ENCODE peak calls at places on chromosomes 1 and 21, in six cellular contexts. I, W, O, J, S and B are unnamed samples. For H3K9me3 and H3K4me1, the result is how much of the 10 kb centered on the place peaks cover.

GRCh38 chr1:162060314-162060713 is 9.2 kb upstream of the NOS1AP start:
- DNase-seq in I (no peak), W (no peak), O (no peak), J (no peak), S (no peak), B (no peak)

GRCh38 chr1:65177457-65177856 is 29.5 kb downstream of the AK4 start:
- DNase-seq in I (no peak), W (no peak), O (no peak), J (no peak), S (peak), B (no peak)

GRCh38 chr1:200445213-200445612 is 35.4 kb upstream of the ZNF281 start:
- DNase-seq in I (no peak), W (no peak), O (no peak), J (no peak), S (no peak), B (no peak)

GRCh38 chr1:110007045-110007444 is 22.5 kb downstream of the AHCYL1 start:
- DNase-seq in I (no peak), W (no peak), O (no peak), J (no peak), S (no peak), B (no peak)

GRCh38 chr1:201149400-201149799 is 4.9 kb downstream of the TMEM9 start:
- DNase-seq in I (peak), W (peak), O (no peak), J (no peak), S (no peak), B (peak)

GRCh38 chr1:32454726-32455125 is 10.1 kb upstream of the ZBTB8B start:
- DNase-seq in I (peak), W (no peak), O (no peak), J (peak), S (no peak), B (no peak)

GRCh38 chr1:224929335-224930237 is at the start of gene DNAH14:
- DNase-seq in I (peak), W (peak), O (peak), J (peak), S (peak), B (peak)

GRCh38 chr1:173258484-173259264 is 51.5 kb upstream of the TNFSF4 start:
- DNase-seq in I (no peak), W (no peak), O (no peak), J (no peak), S (no peak), B (no peak)

GRCh38 chr1:215523128-215523861 is 43.8 kb upstream of the KCTD3 start:
- DNase-seq in I (no peak), W (no peak), O (no peak), J (no peak), S (no peak), B (no peak)

GRCh38 chr1:21255284-21255942 is 34.9 kb downstream of the ECE1 start:
- DNase-seq in I (peak), W (peak), O (peak), J (peak), S (peak), B (peak)

GRCh38 chr1:222071313-222071886 is 329.5 kb upstream of the DUSP10 start:
- DNase-seq in I (peak), W (no peak), O (no peak), J (no peak), S (no peak), B (no peak)

GRCh38 chr1:94544706-94545490 is 3.3 kb upstream of the F3 start:
- DNase-seq in I (no peak), W (no peak), O (no peak), J (no peak), S (no peak), B (no peak)

GRCh38 chr21:29647353-29647781 is 292.4 kb downstream of the GRIK1 start:
- DNase-seq in I (no peak), W (no peak), O (no peak), J (no peak), S (no peak), B (no peak)

GRCh38 chr1:217134857-217135568 is 411.8 kb upstream of the ESRRG start:
- DNase-seq in I (peak), W (peak), O (no peak), J (no peak), S (no peak), B (no peak)

GRCh38 chr1:36085686-36086526 is 2.0 kb downstream of the TEKT2 start:
- DNase-seq in I (no peak), W (no peak), O (no peak), J (no peak), S (no peak), B (no peak)

GRCh38 chr1:230067871-230068814 is 1.1 kb downstream of the GALNT2 start:
- DNase-seq in I (peak), W (peak), O (peak), J (peak), S (peak), B (peak)

GRCh38 chr1:231020139-231020601 is 19.9 kb downstream of the FAM89A start:
- DNase-seq in I (no peak), W (peak), O (no peak), J (no peak), S (no peak), B (no peak)

GRCh38 chr1:168341576-168341975 is 60.9 kb downstream of the TBX19 start:
- DNase-seq in I (no peak), W (peak), O (no peak), J (no peak), S (no peak), B (no peak)

GRCh38 chr1:218266356-218266755 is 18.7 kb upstream of the RRP15 start:
- DNase-seq in I (no peak), W (no peak), O (no peak), J (no peak), S (no peak), B (no peak)

GRCh38 chr21:41761211-41762181 is 5.4 kb downstream of the RIPK4 start:
- DNase-seq in I (peak), W (no peak), O (no peak), J (peak), S (no peak), B (no peak)

GRCh38 chr1:54475357-54476230 is 69.4 kb upstream of the SSBP3 start:
- DNase-seq in I (peak), W (no peak), O (no peak), J (no peak), S (no peak), B (no peak)

GRCh38 chr21:21163904-21164303 is 165.7 kb downstream of the NCAM2 start:
- DNase-seq in I (peak), W (peak), O (peak), J (no peak), S (peak), B (no peak)

GRCh38 chr21:31991356-31992331 is 118.8 kb downstream of the HUNK start:
- DNase-seq in I (peak), W (no peak), O (no peak), J (no peak), S (no peak), B (no peak)

GRCh38 chr21:41564871-41565281 is 56.9 kb upstream of the TMPRSS2 start:
- DNase-seq in I (no peak), W (peak), O (peak), J (no peak), S (no peak), B (no peak)

GRCh38 chr1:180571060-180571831 is 12.5 kb downstream of the OVAAL start:
- DNase-seq in I (no peak), W (no peak), O (no peak), J (no peak), S (no peak), B (no peak)

GRCh38 chr1:234601217-234602017 is 8.6 kb downstream of the IRF2BP2 start:
- DNase-seq in I (no peak), W (no peak), O (peak), J (no peak), S (no peak), B (no peak)

GRCh38 chr1:116112388-116113140 is 1.4 kb downstream of the MAB21L3 start:
- DNase-seq in I (no peak), W (no peak), O (no peak), J (no peak), S (no peak), B (no peak)

GRCh38 chr1:183267646-183268431 is 81.8 kb downstream of the LAMC2 start:
- DNase-seq in I (no peak), W (no peak), O (no peak), J (no peak), S (peak), B (no peak)

GRCh38 chr21:14080764-14081096 is 130.0 kb downstream of the LIPI start:
- DNase-seq in I (no peak), W (no peak), O (no peak), J (no peak), S (no peak), B (no peak)

GRCh38 chr1:206738370-206739366 is 31.9 kb upstream of the IL19 start:
- DNase-seq in I (peak), W (peak), O (no peak), J (no peak), S (no peak), B (no peak)

GRCh38 chr1:113178522-113178921 is 105.5 kb downstream of the LRIG2 start:
- DNase-seq in I (no peak), W (no peak), O (no peak), J (no peak), S (no peak), B (no peak)

GRCh38 chr1:28803662-28804061 is 8.3 kb upstream of the OPRD1 start:
- DNase-seq in I (no peak), W (no peak), O (no peak), J (no peak), S (no peak), B (no peak)

GRCh38 chr1:53575141-53575947 is 116.1 kb downstream of the DMRTB1 start:
- DNase-seq in I (peak), W (no peak), O (no peak), J (no peak), S (no peak), B (no peak)

GRCh38 chr1:15633756-15634420 is 16.6 kb downstream of the DDI2 start:
- DNase-seq in I (no peak), W (no peak), O (no peak), J (no peak), S (no peak), B (no peak)

GRCh38 chr21:18553786-18554185 is 150.2 kb upstream of the TMPRSS15 start:
- DNase-seq in I (no peak), W (no peak), O (no peak), J (no peak), S (no peak), B (no peak)

GRCh38 chr1:117060441-117061317 is 553 bp downstream of the TTF2 start:
- DNase-seq in I (no peak), W (peak), O (peak), J (no peak), S (no peak), B (peak)

GRCh38 chr1:157517026-157517425 is 35.3 kb downstream of the FCRL5 start:
- DNase-seq in I (no peak), W (no peak), O (peak), J (no peak), S (no peak), B (no peak)

GRCh38 chr1:167695756-167696561 is 25.8 kb upstream of the MPZL1 start:
- DNase-seq in I (no peak), W (no peak), O (no peak), J (no peak), S (no peak), B (no peak)

GRCh38 chr1:36084502-36085115 is 715 bp downstream of the TEKT2 start:
- DNase-seq in I (peak), W (no peak), O (peak), J (no peak), S (no peak), B (no peak)

DNA sequence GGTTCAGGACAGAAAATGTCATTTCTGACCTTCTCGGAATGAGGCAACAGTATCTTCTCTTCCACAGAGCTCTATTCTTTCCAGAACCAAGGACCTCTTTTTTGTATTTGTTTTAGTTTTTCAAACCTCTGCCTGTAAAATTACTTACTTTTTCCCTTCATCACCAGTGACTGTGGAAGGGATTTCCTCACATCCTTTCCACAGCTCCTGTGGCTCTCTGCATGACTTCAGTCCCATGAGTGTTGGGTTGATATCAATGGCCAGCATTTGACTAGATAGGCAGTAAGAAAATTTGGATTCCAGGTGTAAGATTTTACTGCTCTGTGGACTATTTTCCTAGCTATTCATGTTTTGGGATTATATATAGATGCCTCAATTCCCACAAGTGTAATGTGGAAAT is 171.6 kb upstream of the PTBP2 start:
- DNase-seq in I (no peak), W (no peak), O (no peak), J (no peak), S (no peak), B (no peak)
- H3K9me3 ChIP-seq in I (under half), W (under half), O (under half), J (under half), S (under half), B (under half)

DNA sequence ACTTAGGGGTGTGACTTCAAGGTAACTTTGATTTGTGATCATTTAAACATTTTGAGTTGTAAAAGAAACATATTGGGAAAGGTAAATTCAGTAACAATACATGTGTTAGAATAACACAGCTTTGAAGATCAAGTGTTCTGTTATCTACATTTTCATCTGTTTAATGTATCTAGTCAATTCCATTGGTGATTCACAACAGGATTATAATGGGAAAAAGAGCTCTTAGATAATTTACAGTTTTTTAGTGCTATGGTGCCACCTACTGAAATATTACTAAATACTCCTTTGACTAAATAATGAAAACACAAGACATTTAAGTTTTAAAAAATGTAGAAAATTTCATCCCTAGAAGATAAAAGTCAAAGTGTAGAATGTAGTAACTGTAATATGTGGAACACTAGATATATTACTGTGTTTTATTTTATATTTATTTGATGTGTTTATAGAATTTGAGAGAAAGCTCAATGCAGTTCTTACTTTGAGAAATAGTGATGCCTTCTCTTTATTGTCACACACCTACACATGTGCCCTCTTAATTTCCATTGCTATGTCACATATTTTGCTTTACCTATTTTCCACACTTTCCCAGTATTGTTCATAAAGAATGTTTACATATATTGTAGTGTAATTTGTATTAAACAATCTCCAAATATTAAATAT is 47.4 kb downstream of the PTPRC start:
- DNase-seq in I (no peak), W (peak), O (no peak), J (no peak), S (no peak), B (no peak)
- TF ChIP-seq CTCF in I (peak), W (peak), O (peak), J (peak), S (peak), B (no peak)

GRCh38 chr1:178021955-178022354 is 52.1 kb upstream of the SEC16B start:
- DNase-seq in I (no peak), W (no peak), O (no peak), J (no peak), S (no peak), B (no peak)
- H3K4me1 ChIP-seq in I (under half), W (under half), O (under half), J (under half), S (under half), B (under half)

GRCh38 chr1:4380564-4381168 is 273.7 kb upstream of the AJAP1 start:
- DNase-seq in I (no peak), W (no peak), O (no peak), J (no peak), S (no peak), B (no peak)
- H3K9me3 ChIP-seq in I (under half), W (under half), O (under half), J (under half), S (under half), B (under half)

GRCh38 chr1:219871427-219872057 is 56.8 kb downstream of the SLC30A10 start:
- DNase-seq in I (no peak), W (no peak), O (no peak), J (no peak), S (no peak), B (no peak)

GRCh38 chr1:219880765-219881457 is 47.4 kb downstream of the SLC30A10 start:
- DNase-seq in I (no peak), W (no peak), O (no peak), J (no peak), S (no peak), B (no peak)

GRCh38 chr1:219882116-219882515 is 46.2 kb downstream of the SLC30A10 start:
- DNase-seq in I (no peak), W (no peak), O (no peak), J (no peak), S (no peak), B (no peak)

GRCh38 chr1:219875860-219876259 is 52.5 kb downstream of the SLC30A10 start:
- DNase-seq in I (no peak), W (no peak), O (peak), J (no peak), S (no peak), B (peak)

GRCh38 chr1:219876798-219877209 is 51.6 kb downstream of the SLC30A10 start:
- DNase-seq in I (peak), W (no peak), O (no peak), J (no peak), S (no peak), B (peak)
- TF ChIP-seq CTCF in I (peak), W (no peak), O (no peak), J (no peak), S (no peak), B (no peak)

GRCh38 chr1:205293350-205294074 is 28.0 kb downstream of the NUAK2 start:
- DNase-seq in I (no peak), W (no peak), O (no peak), J (no peak), S (no peak), B (no peak)
- H3K4me1 ChIP-seq in I (half or more), W (under half), O (under half), J (under half), S (under half), B (under half)

DNA sequence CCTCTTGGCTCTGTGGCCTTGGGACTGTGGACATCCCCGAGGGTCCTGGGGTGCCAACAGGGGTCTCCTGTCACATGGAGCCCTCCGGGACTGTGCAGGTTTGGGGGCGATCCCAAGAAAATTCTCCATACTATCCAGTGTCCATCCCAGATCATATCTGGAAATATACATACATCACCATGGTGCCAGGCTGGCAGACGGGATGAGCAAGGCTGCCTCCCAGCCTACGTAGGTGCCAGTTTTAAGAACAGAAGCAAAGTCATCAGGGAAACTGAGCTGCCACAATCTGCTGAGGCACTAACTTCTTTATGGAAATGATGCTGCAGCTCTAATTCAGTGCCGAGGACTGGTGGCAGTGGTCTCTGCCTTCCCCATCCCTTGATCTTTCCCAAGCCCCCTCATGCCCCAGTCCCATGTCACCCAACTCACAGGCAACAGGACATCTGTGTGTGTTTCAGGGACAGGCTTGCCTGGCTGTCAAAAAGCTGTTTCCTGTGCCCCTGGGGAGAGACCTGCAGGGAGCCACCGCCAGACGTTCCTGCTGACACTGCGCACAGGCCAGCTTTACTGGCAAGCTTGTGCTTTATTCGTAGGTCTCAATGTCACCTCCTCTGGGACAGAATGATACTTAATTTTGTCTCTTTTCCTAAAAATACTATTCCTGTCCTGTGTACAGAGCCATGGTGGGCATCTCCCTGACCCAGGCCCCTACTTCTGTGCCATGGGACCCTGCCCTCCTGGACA is 15.5 kb downstream of the TEX35 start:
- DNase-seq in I (no peak), W (no peak), O (no peak), J (no peak), S (no peak), B (no peak)
- H3K9me3 ChIP-seq in I (under half), W (under half), O (under half), J (under half), S (under half), B (under half)

GRCh38 chr1:107750364-107750959 is 214.5 kb downstream of the VAV3 start:
- DNase-seq in I (peak), W (peak), O (peak), J (no peak), S (peak), B (peak)

DNA sequence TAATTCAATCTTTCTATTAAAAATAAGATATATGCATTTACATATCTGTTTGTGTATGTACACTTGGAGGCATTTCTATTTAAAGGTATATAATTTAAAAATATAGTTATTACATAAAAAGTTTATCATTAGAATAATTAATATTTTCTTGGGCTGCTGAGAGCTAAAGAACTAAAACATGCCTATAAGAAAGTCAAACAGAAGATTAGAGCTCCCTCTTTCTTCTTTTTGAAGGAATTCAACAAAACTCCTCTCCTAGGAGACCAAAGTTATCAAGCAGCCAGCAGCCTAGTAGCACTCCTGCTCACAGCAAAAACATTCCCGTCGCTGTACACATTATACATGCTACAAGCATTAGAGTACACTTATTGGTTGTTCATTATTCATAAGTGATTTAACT is 216.5 kb downstream of the VAV3 start:
- DNase-seq in I (peak), W (peak), O (no peak), J (no peak), S (no peak), B (no peak)
- TF ChIP-seq CTCF in I (peak), W (peak), O (peak), J (no peak), S (peak), B (no peak)